ENCODE peak calls at places on chromosomes 3 and 15, in six cellular contexts. One of them, this sample, is unnamed.

GRCh38 chr3:13776253-13777050 is 103.4 kb downstream of the WNT7A start:
- DNase-seq in cardiac fibroblast: no peak
- DNase-seq in tibial artery: no peak
- DNase-seq in NB4: no peak
- DNase-seq in body of pancreas: no peak
- DNase-seq in fibroblast of lung: no peak
- DNase-seq in this sample: no peak

GRCh38 chr3:128587391-128587790 is 63.2 kb downstream of the RPN1 start:
- DNase-seq in cardiac fibroblast: no peak
- DNase-seq in tibial artery: no peak
- DNase-seq in NB4: no peak
- DNase-seq in body of pancreas: no peak
- DNase-seq in fibroblast of lung: no peak
- DNase-seq in this sample: peak; percentile 27

GRCh38 chr3:191330309-191330712 is at the start of gene UTS2B:
- DNase-seq in cardiac fibroblast: peak; percentile 90
- DNase-seq in tibial artery: no peak
- DNase-seq in NB4: no peak
- DNase-seq in body of pancreas: peak; percentile 15
- DNase-seq in fibroblast of lung: peak; percentile 83
- DNase-seq in this sample: peak; percentile 68

GRCh38 chr15:78418239-78418638 is 19.8 kb upstream of the IREB2 start:
- DNase-seq in cardiac fibroblast: peak; percentile 42
- DNase-seq in tibial artery: no peak
- DNase-seq in NB4: no peak
- DNase-seq in body of pancreas: no peak
- DNase-seq in fibroblast of lung: no peak
- DNase-seq in this sample: peak; percentile 76

GRCh38 chr3:156246939-156247725 is 126.8 kb downstream of the KCNAB1 start:
- DNase-seq in cardiac fibroblast: peak; percentile 57
- DNase-seq in tibial artery: no peak
- DNase-seq in NB4: no peak
- DNase-seq in body of pancreas: no peak
- DNase-seq in fibroblast of lung: no peak
- DNase-seq in this sample: peak; percentile 73

GRCh38 chr3:39671116-39671515 is 138.3 kb upstream of the MYRIP start:
- DNase-seq in cardiac fibroblast: peak; percentile 28
- DNase-seq in tibial artery: no peak
- DNase-seq in NB4: peak; percentile 4
- DNase-seq in body of pancreas: no peak
- DNase-seq in fibroblast of lung: no peak
- DNase-seq in this sample: peak; percentile 64

GRCh38 chr3:60226907-60227306 is 1024.3 kb downstream of the FHIT start:
- DNase-seq in cardiac fibroblast: no peak
- DNase-seq in tibial artery: no peak
- DNase-seq in NB4: no peak
- DNase-seq in body of pancreas: no peak
- DNase-seq in fibroblast of lung: no peak
- DNase-seq in this sample: no peak

GRCh38 chr3:195559723-195560409 is 16.7 kb upstream of the PPP1R2 start:
- DNase-seq in cardiac fibroblast: no peak
- DNase-seq in tibial artery: no peak
- DNase-seq in NB4: no peak
- DNase-seq in body of pancreas: peak; percentile 31
- DNase-seq in fibroblast of lung: no peak
- DNase-seq in this sample: no peak

GRCh38 chr3:46027021-46027705 is at the start of gene XCR1:
- DNase-seq in cardiac fibroblast: no peak
- DNase-seq in tibial artery: no peak
- DNase-seq in NB4: no peak
- DNase-seq in body of pancreas: no peak
- DNase-seq in fibroblast of lung: no peak
- DNase-seq in this sample: no peak

GRCh38 chr3:138199847-138200246 is 12.7 kb downstream of the ARMC8 start:
- DNase-seq in cardiac fibroblast: no peak
- DNase-seq in tibial artery: no peak
- DNase-seq in NB4: peak; percentile 59
- DNase-seq in body of pancreas: no peak
- DNase-seq in fibroblast of lung: no peak
- DNase-seq in this sample: no peak

GRCh38 chr3:65448120-65448519 is 590.6 kb downstream of the MAGI1 start:
- DNase-seq in cardiac fibroblast: no peak
- DNase-seq in tibial artery: no peak
- DNase-seq in NB4: no peak
- DNase-seq in body of pancreas: no peak
- DNase-seq in fibroblast of lung: no peak
- DNase-seq in this sample: peak; percentile 9

GRCh38 chr3:58198362-58198761 is 12.4 kb downstream of the DNASE1L3 start:
- DNase-seq in cardiac fibroblast: peak; percentile 50
- DNase-seq in tibial artery: no peak
- DNase-seq in NB4: no peak
- DNase-seq in body of pancreas: no peak
- DNase-seq in fibroblast of lung: no peak
- DNase-seq in this sample: peak; percentile 60

GRCh38 chr15:80895965-80896364 is 93.7 kb downstream of the MESD start:
- DNase-seq in cardiac fibroblast: no peak
- DNase-seq in tibial artery: no peak
- DNase-seq in NB4: no peak
- DNase-seq in body of pancreas: no peak
- DNase-seq in fibroblast of lung: no peak
- DNase-seq in this sample: no peak

GRCh38 chr3:30266536-30266935 is 339.9 kb upstream of the TGFBR2 start:
- DNase-seq in cardiac fibroblast: no peak
- DNase-seq in tibial artery: no peak
- DNase-seq in NB4: no peak
- DNase-seq in body of pancreas: no peak
- DNase-seq in fibroblast of lung: no peak
- DNase-seq in this sample: no peak

GRCh38 chr3:71168961-71169411 is 414.5 kb downstream of the FOXP1 start:
- DNase-seq in cardiac fibroblast: peak; percentile 21
- DNase-seq in tibial artery: no peak
- DNase-seq in NB4: no peak
- DNase-seq in body of pancreas: peak; percentile 24
- DNase-seq in fibroblast of lung: no peak
- DNase-seq in this sample: no peak

GRCh38 chr3:197854596-197855343 is 63.7 kb downstream of the LRCH3 start:
- DNase-seq in cardiac fibroblast: peak; percentile 93
- DNase-seq in tibial artery: no peak
- DNase-seq in NB4: no peak
- DNase-seq in body of pancreas: no peak
- DNase-seq in fibroblast of lung: peak; percentile 96
- DNase-seq in this sample: peak; percentile 92

GRCh38 chr3:178421069-178421468 is 115.2 kb upstream of the KCNMB2 start:
- DNase-seq in cardiac fibroblast: no peak
- DNase-seq in tibial artery: no peak
- DNase-seq in NB4: no peak
- DNase-seq in body of pancreas: no peak
- DNase-seq in fibroblast of lung: no peak
- DNase-seq in this sample: no peak

GRCh38 chr3:66394261-66395249 is 106.3 kb downstream of the LRIG1 start:
- DNase-seq in cardiac fibroblast: peak; percentile 71
- DNase-seq in tibial artery: no peak
- DNase-seq in NB4: no peak
- DNase-seq in body of pancreas: no peak
- DNase-seq in fibroblast of lung: no peak
- DNase-seq in this sample: no peak

GRCh38 chr3:150184426-150185071 is 213.9 kb upstream of the PFN2 start:
- DNase-seq in cardiac fibroblast: peak; percentile 47
- DNase-seq in tibial artery: no peak
- DNase-seq in NB4: no peak
- DNase-seq in body of pancreas: no peak
- DNase-seq in fibroblast of lung: peak; percentile 56
- DNase-seq in this sample: peak; percentile 30

GRCh38 chr3:152695810-152696209 is 139.1 kb upstream of the P2RY1 start:
- DNase-seq in cardiac fibroblast: no peak
- DNase-seq in tibial artery: no peak
- DNase-seq in NB4: no peak
- DNase-seq in body of pancreas: no peak
- DNase-seq in fibroblast of lung: peak; percentile 7
- DNase-seq in this sample: no peak

DNA sequence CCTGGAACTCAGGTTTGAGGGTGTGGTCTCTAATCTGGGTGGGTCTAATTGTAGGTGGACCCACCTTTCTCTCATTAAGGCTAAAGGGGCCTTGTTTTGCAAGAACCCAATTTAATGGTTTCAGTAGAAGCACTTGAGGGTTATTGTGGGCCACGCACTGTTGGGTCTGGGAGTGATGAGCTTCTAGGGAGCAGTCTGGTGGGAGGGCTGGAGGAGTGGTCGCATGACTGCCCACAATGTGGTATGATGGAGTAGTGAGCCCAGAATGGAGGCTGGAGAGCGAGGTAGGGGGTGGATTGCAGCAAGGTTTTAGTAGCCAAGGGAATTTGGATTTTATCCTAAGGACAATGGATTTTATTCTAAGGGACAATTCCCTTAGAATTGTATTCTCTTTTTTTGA is 2.7 kb downstream of the TATDN2 start:
- DNase-seq in cardiac fibroblast: no peak
- DNase-seq in tibial artery: no peak
- DNase-seq in NB4: peak; percentile 32
- DNase-seq in body of pancreas: no peak
- DNase-seq in fibroblast of lung: no peak
- DNase-seq in this sample: no peak
- H3K4me3 ChIP-seq in cardiac fibroblast: peak overlapping the region; percentile 88
- H3K4me3 ChIP-seq in tibial artery: no peak overlapping the region
- H3K4me3 ChIP-seq in NB4: peak overlapping the region; percentile 97
- H3K4me3 ChIP-seq in body of pancreas: no peak overlapping the region
- H3K4me3 ChIP-seq in fibroblast of lung: no peak overlapping the region
- H3K4me3 ChIP-seq in this sample: no peak overlapping the region

GRCh38 chr15:92955706-92956105 is 55.6 kb downstream of the CHD2 start:
- DNase-seq in cardiac fibroblast: no peak
- DNase-seq in tibial artery: no peak
- DNase-seq in NB4: no peak
- DNase-seq in body of pancreas: no peak
- DNase-seq in fibroblast of lung: no peak
- DNase-seq in this sample: no peak

GRCh38 chr15:92953569-92953968 is 53.4 kb downstream of the CHD2 start:
- DNase-seq in cardiac fibroblast: no peak
- DNase-seq in tibial artery: no peak
- DNase-seq in NB4: no peak
- DNase-seq in body of pancreas: no peak
- DNase-seq in fibroblast of lung: no peak
- DNase-seq in this sample: no peak

GRCh38 chr15:92953997-92954396 is 53.9 kb downstream of the CHD2 start:
- DNase-seq in cardiac fibroblast: no peak
- DNase-seq in tibial artery: no peak
- DNase-seq in NB4: no peak
- DNase-seq in body of pancreas: no peak
- DNase-seq in fibroblast of lung: no peak
- DNase-seq in this sample: no peak

GRCh38 chr15:92952451-92952850 is 52.3 kb downstream of the CHD2 start:
- DNase-seq in cardiac fibroblast: no peak
- DNase-seq in tibial artery: no peak
- DNase-seq in NB4: no peak
- DNase-seq in body of pancreas: no peak
- DNase-seq in fibroblast of lung: no peak
- DNase-seq in this sample: no peak

GRCh38 chr15:92954578-92954977 is 54.5 kb downstream of the CHD2 start:
- DNase-seq in cardiac fibroblast: peak; percentile 33
- DNase-seq in tibial artery: no peak
- DNase-seq in NB4: peak; percentile 61
- DNase-seq in body of pancreas: no peak
- DNase-seq in fibroblast of lung: no peak
- DNase-seq in this sample: peak; percentile 24
- TF ChIP-seq CTCF in cardiac fibroblast: peak; percentile 46
- TF ChIP-seq CTCF in tibial artery: no peak
- TF ChIP-seq CTCF in NB4: peak; percentile 60
- TF ChIP-seq CTCF in body of pancreas: peak; percentile 12
- TF ChIP-seq CTCF in fibroblast of lung: no peak
- TF ChIP-seq CTCF in this sample: peak; percentile 41

DNA sequence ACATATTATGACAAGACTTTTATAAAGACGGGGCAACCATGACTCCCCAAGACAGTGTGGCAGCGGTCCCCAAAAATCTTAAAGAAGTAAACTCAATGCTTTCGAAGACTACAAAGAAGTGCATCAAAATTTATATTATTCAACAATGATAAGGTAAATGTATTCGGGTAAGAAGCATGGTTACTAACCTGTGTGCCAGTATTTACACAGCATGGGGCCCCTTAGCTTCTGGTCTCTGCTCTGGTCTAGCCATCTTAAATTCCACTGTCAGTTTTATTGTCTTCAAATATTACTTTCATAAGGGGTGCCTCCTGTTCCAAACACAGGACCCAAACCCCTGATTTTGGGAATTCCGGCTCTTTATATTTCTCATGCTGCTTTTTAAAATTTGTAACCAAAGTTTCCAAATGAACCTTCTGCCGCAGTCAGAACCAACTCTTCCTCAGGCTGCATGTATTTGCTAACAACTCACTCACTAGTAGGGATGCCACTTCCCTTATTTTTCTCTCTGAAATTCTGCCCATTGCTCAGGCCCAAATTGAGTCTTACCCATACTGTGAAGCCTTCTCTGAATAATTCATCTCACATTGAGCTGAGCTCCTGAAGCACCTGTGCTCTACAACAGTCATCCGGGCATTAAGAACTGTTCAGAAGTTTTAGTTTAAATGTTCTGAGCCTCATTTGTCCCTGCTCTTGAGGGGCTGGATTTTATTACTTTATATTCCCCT is 1.2 kb downstream of the TTC23 start:
- DNase-seq in cardiac fibroblast: no peak
- DNase-seq in tibial artery: no peak
- DNase-seq in NB4: peak; percentile 52
- DNase-seq in body of pancreas: no peak
- DNase-seq in fibroblast of lung: no peak
- DNase-seq in this sample: no peak
- H3K4me3 ChIP-seq in cardiac fibroblast: peak overlapping the region; percentile 79
- H3K4me3 ChIP-seq in tibial artery: peak overlapping the region; percentile 89
- H3K4me3 ChIP-seq in NB4: peak overlapping the region; percentile 79
- H3K4me3 ChIP-seq in body of pancreas: no peak overlapping the region
- H3K4me3 ChIP-seq in fibroblast of lung: peak overlapping the region; percentile 85
- H3K4me3 ChIP-seq in this sample: peak overlapping the region; percentile 78

DNA sequence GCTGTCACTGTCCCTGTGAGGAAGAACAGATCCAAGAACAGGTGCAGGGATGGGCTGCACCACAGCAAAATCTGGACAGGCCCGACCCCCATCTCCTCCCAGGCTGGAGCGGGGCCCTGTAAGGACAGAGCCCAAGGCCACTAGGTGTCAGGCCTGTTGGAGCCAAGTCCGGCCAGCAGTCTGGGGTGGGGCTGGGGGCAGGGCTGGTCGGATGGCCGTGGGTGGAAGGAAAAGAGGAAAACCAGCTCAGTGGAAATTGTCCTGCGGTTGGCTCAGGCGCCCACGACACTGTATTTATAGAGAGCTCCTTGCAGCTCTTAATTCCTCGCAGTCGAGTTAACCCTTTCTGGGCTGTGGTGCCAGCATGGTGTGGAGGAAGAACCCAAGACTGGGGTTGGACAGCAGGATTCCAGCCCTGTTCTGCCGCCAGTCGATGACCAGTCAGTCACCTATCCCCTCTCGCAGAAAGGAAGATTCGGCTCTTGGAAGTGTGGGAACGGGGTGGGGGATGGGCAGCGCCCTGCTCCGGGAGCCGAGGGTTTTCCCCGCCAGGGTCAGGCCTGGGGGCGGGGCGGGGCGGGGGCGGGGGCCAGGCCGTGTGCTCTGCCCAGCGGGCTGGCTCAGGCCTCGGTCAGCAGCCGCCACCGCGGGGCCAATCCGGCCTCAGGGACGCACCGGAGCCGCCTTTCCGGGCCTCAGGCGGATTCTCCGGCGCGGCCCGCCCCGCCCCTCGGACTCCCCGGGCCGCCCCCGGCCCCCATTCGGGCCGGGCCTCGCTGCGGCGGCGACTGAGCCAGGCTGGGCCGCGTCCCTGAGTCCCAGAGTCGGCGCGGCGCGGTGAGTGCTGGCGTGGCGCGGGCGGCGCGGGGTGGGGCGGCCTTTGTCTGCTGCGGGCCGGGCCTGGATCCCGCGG is at the start of gene CD276:
- DNase-seq in cardiac fibroblast: peak; percentile 61
- DNase-seq in tibial artery: peak; percentile 93
- DNase-seq in NB4: peak; percentile 13
- DNase-seq in body of pancreas: peak; percentile 89
- DNase-seq in fibroblast of lung: peak; percentile 66
- DNase-seq in this sample: peak; percentile 33
- TF ChIP-seq CTCF in cardiac fibroblast: no peak
- TF ChIP-seq CTCF in tibial artery: peak; percentile 25
- TF ChIP-seq CTCF in NB4: no peak
- TF ChIP-seq CTCF in body of pancreas: no peak
- TF ChIP-seq CTCF in fibroblast of lung: no peak
- TF ChIP-seq CTCF in this sample: no peak

This sample was measured in epithelial cell of esophagus.